ENCODE peak calls at places on chromosomes 3 and 15, in six cellular contexts. V is GM23248; G is psoas muscle; F is heart right ventricle; X is CD4-positive, alpha-beta T cell; C is breast epithelium. J is an unnamed sample.

GRCh38 chr3:24242012-24242698 is 252.5 kb downstream of the THRB start:
- DNase-seq in V (peak), G (no peak), F (no peak), X (no peak), C (peak), J (no peak)

GRCh38 chr3:194884649-194885315 is 199.1 kb downstream of the FAM43A start:
- DNase-seq in V (no peak), G (no peak), F (peak), X (no peak), C (no peak), J (no peak)

GRCh38 chr15:80929689-80930088 is 59.9 kb downstream of the MESD start:
- DNase-seq in V (peak), G (no peak), F (no peak), X (no peak), C (no peak), J (no peak)

GRCh38 chr15:84766461-84767005 is 18.1 kb downstream of the ZNF592 start:
- DNase-seq in V (no peak), G (no peak), F (no peak), X (no peak), C (no peak), J (no peak)

GRCh38 chr15:25410649-25411048 is 28.2 kb downstream of the UBE3A start:
- DNase-seq in V (no peak), G (no peak), F (no peak), X (no peak), C (no peak), J (no peak)

GRCh38 chr3:58009026-58009748 is 965 bp downstream of the FLNB start:
- DNase-seq in V (peak), G (no peak), F (no peak), X (peak), C (no peak), J (no peak)

GRCh38 chr15:77497108-77497737 is 76.5 kb downstream of the HMG20A start:
- DNase-seq in V (peak), G (peak), F (peak), X (no peak), C (peak), J (peak)

GRCh38 chr3:183634707-183635106 is 716 bp upstream of the KLHL24 start:
- DNase-seq in V (no peak), G (peak), F (no peak), X (no peak), C (no peak), J (no peak)

GRCh38 chr3:89617706-89618105 is 510.3 kb downstream of the EPHA3 start:
- DNase-seq in V (peak), G (no peak), F (no peak), X (no peak), C (no peak), J (no peak)

GRCh38 chr3:42353632-42354031 is 56.8 kb downstream of the LYZL4 start:
- DNase-seq in V (no peak), G (no peak), F (no peak), X (no peak), C (peak), J (no peak)

GRCh38 chr3:107599755-107600122 is 77.0 kb downstream of the BBX start:
- DNase-seq in V (no peak), G (no peak), F (no peak), X (no peak), C (no peak), J (no peak)

GRCh38 chr3:64214002-64214696 is 11.1 kb downstream of the PRICKLE2 start:
- DNase-seq in V (peak), G (peak), F (peak), X (no peak), C (peak), J (no peak)

DNA sequence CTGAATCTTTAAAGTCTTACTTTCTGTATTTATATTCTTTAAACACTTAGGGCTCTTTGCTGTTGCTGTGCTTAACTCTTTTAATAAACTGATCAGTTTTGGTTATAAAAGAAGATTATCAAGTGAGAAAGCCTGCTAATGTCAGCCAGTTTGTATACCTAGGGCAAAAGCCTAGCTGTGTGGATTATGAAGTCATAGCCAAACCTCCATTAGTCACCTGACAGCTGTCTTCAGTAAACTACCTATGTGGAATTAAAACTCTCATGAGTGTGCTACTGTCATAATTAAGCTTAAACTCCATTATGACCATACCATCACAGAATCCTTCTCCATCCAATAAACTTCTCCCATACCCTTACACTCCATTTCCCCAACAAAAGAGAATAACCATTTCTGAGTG is 762.7 kb downstream of the NTRK3 start:
- DNase-seq in V (no peak), G (no peak), F (no peak), X (no peak), C (no peak), J (no peak)
- H3K27ac ChIP-seq in V (no peak), G (peak), F (peak), X (no peak), C (no peak), J (no peak)

GRCh38 chr3:144585953-144586352 is 614.3 kb downstream of the DIPK2A start:
- DNase-seq in V (no peak), G (no peak), F (no peak), X (no peak), C (no peak), J (no peak)
- H3K27ac ChIP-seq in V (peak), G (no peak), F (no peak), X (no peak), C (no peak), J (no peak)

GRCh38 chr15:60507596-60508424 is 28.9 kb upstream of the ICE2 start:
- DNase-seq in V (peak), G (no peak), F (peak), X (peak), C (peak), J (no peak)
- H3K27ac ChIP-seq in V (no peak), G (peak), F (no peak), X (no peak), C (no peak), J (no peak)

GRCh38 chr15:71611721-71612016 is 198.7 kb upstream of the NR2E3 start:
- DNase-seq in V (no peak), G (no peak), F (no peak), X (no peak), C (no peak), J (no peak)
- H3K27ac ChIP-seq in V (no peak), G (no peak), F (no peak), X (no peak), C (peak), J (no peak)

GRCh38 chr3:112338727-112339056 is 5.7 kb downstream of the CD200 start:
- DNase-seq in V (no peak), G (no peak), F (no peak), X (no peak), C (no peak), J (no peak)
- H3K27ac ChIP-seq in V (no peak), G (no peak), F (no peak), X (no peak), C (no peak), J (no peak)

J was measured in caudate nucleus.